ENCODE peak calls at places on chromosomes 12 and 14, in ten cellular contexts. T is GM20000, G is hypothalamus, W is SK-N-MC, K is right atrium auricular region, Q is NCI-H1417 treated with DMSO at 0.1 percent for 48 hours, D is body of pancreas, U is BE2C, E is NCI-H69, C is ELF-1. F is an unnamed sample.

GRCh38 chr12:52210186-52210924 is 18.5 kb upstream of the KRT80 start:
- DNase-seq in D (peak), G (no peak), W (no peak), C (no peak), E (no peak), Q (no peak), K (peak), U (peak), T (no peak), F (no peak)

GRCh38 chr12:124738636-124739467 is 124.8 kb downstream of the SCARB1 start:
- DNase-seq in T (no peak), Q (no peak), K (no peak), E (no peak), U (no peak), C (peak), W (no peak), D (no peak), G (no peak), F (peak)

GRCh38 chr14:99590746-99591555 is 13.1 kb downstream of the CCDC85C start:
- DNase-seq in D (no peak), T (no peak), C (no peak), K (no peak), E (no peak), Q (no peak), G (no peak), W (no peak), U (peak), F (peak)

GRCh38 chr14:75242546-75243273 is 35.9 kb upstream of the FOS start:
- DNase-seq in T (no peak), W (peak), E (peak), Q (no peak), D (no peak), K (no peak), G (no peak), U (no peak), C (peak), F (peak)

GRCh38 chr14:104284107-104284592 is 145.8 kb downstream of the KIF26A start:
- DNase-seq in T (no peak), W (no peak), G (no peak), D (peak), U (peak), C (no peak), K (no peak), Q (no peak), E (peak), F (no peak)

GRCh38 chr14:92685784-92686355 is 62.6 kb downstream of the LGMN start:
- DNase-seq in W (no peak), Q (no peak), E (no peak), K (no peak), G (no peak), D (no peak), C (no peak), U (no peak), T (no peak), F (no peak)

GRCh38 chr14:69673578-69674305 is 62.3 kb downstream of the SUSD6 start:
- DNase-seq in E (no peak), U (no peak), K (no peak), C (no peak), G (no peak), Q (no peak), T (no peak), D (no peak), W (no peak), F (no peak)

GRCh38 chr12:67705394-67706370 is 57.1 kb downstream of the DYRK2 start:
- DNase-seq in Q (no peak), T (no peak), E (peak), C (no peak), D (no peak), G (no peak), W (no peak), U (no peak), K (no peak), F (peak)

GRCh38 chr14:69002069-69002468 is 23.0 kb upstream of the ACTN1 start:
- DNase-seq in U (no peak), D (peak), K (no peak), W (no peak), T (no peak), Q (no peak), C (peak), G (no peak), E (peak), F (peak)

GRCh38 chr12:110245278-110245868 is 35.7 kb upstream of the ATP2A2 start:
- DNase-seq in T (peak), K (peak), W (no peak), Q (no peak), E (peak), G (no peak), C (peak), U (peak), D (peak), F (no peak)

GRCh38 chr12:76678992-76679391 is 84.9 kb upstream of the ZDHHC17 start:
- DNase-seq in W (no peak), U (no peak), K (no peak), E (no peak), T (no peak), Q (no peak), D (no peak), G (no peak), C (no peak), F (no peak)

GRCh38 chr14:67704484-67705089 is 2.9 kb downstream of the RDH12 start:
- DNase-seq in U (peak), C (peak), K (no peak), E (peak), D (peak), T (peak), Q (peak), G (peak), W (peak), F (peak)

GRCh38 chr12:26471560-26471959 is 276.2 kb downstream of the SSPN start:
- DNase-seq in C (no peak), K (no peak), U (no peak), Q (no peak), W (no peak), T (peak), G (peak), D (no peak), E (peak), F (peak)

GRCh38 chr14:78253986-78254385 is 83.8 kb downstream of the NRXN3 start:
- DNase-seq in Q (no peak), E (no peak), G (no peak), K (no peak), W (no peak), D (no peak), T (no peak), C (no peak), U (no peak), F (peak)

GRCh38 chr12:19833775-19834501 is 394.6 kb downstream of the AEBP2 start:
- DNase-seq in D (no peak), U (no peak), Q (no peak), G (no peak), T (no peak), K (no peak), C (no peak), E (no peak), W (no peak), F (no peak)

GRCh38 chr12:46647034-46647433 is 178.8 kb downstream of the SLC38A4 start:
- DNase-seq in T (no peak), K (no peak), U (no peak), G (no peak), W (no peak), C (no peak), Q (no peak), D (no peak), E (no peak), F (no peak)

GRCh38 chr12:29799591-29799990 is 15.8 kb upstream of the TMTC1 start:
- DNase-seq in U (no peak), T (no peak), C (no peak), E (no peak), D (no peak), G (no peak), W (no peak), K (no peak), Q (no peak), F (no peak)

GRCh38 chr14:105141486-105142281 is 26.9 kb downstream of the JAG2 start:
- DNase-seq in C (no peak), D (no peak), Q (no peak), E (no peak), U (no peak), T (no peak), W (no peak), G (no peak), K (no peak), F (no peak)

GRCh38 chr12:132143328-132144071 is 619 bp downstream of the DDX51 start:
- DNase-seq in W (no peak), K (no peak), C (no peak), G (no peak), E (peak), D (peak), U (peak), T (peak), Q (no peak), F (peak)

GRCh38 chr12:94863286-94863685 is 140.2 kb downstream of the NDUFA12 start:
- DNase-seq in D (no peak), T (no peak), U (no peak), C (no peak), E (no peak), K (no peak), Q (no peak), G (no peak), W (no peak), F (no peak)

GRCh38 chr12:130850418-130851021 is 11.5 kb upstream of the STX2 start:
- DNase-seq in D (no peak), U (no peak), E (no peak), Q (no peak), C (no peak), W (no peak), T (no peak), K (no peak), G (no peak), F (no peak)

GRCh38 chr12:128729628-128730121 is 94.1 kb downstream of the SLC15A4 start:
- DNase-seq in G (no peak), D (no peak), E (no peak), Q (no peak), W (no peak), T (no peak), U (no peak), K (no peak), C (no peak), F (no peak)

GRCh38 chr12:5872745-5873144 is 72.3 kb downstream of the ANO2 start:
- DNase-seq in C (no peak), T (no peak), W (no peak), K (no peak), U (no peak), Q (no peak), G (no peak), D (no peak), E (peak), F (peak)

GRCh38 chr12:91021076-91021475 is 16.3 kb upstream of the EPYC start:
- DNase-seq in Q (no peak), G (no peak), D (no peak), C (no peak), U (no peak), T (no peak), W (no peak), K (no peak), E (no peak), F (no peak)

GRCh38 chr14:21846227-21846885 is 172.7 kb upstream of the OR4E1 start:
- DNase-seq in D (peak), K (no peak), Q (no peak), G (peak), T (peak), E (peak), C (peak), W (no peak), U (peak), F (no peak)

GRCh38 chr12:40225984-40226602 is 1.3 kb downstream of the LRRK2 start:
- DNase-seq in W (no peak), E (no peak), G (no peak), D (no peak), C (no peak), K (no peak), Q (no peak), T (peak), U (no peak), F (no peak)

GRCh38 chr12:101552277-101552676 is 42.5 kb upstream of the MYBPC1 start:
- DNase-seq in U (no peak), W (no peak), K (peak), C (no peak), D (peak), E (peak), T (no peak), G (no peak), Q (no peak), F (peak)

GRCh38 chr12:47717443-47718193 is 7.7 kb downstream of the ENDOU start:
- DNase-seq in T (peak), K (peak), C (peak), Q (peak), W (no peak), D (peak), E (peak), G (peak), U (peak), F (peak)

GRCh38 chr14:23173796-23174195 is 9.7 kb downstream of the SLC7A8 start:
- DNase-seq in D (no peak), W (no peak), Q (no peak), K (no peak), G (no peak), E (no peak), U (no peak), C (no peak), T (no peak), F (no peak)

GRCh38 chr14:60753264-60754126 is 18.9 kb downstream of the MNAT1 start:
- DNase-seq in C (no peak), T (peak), U (no peak), E (no peak), K (no peak), D (no peak), G (no peak), Q (no peak), W (peak), F (no peak)

GRCh38 chr12:34033628-34034296 is 11.5 kb downstream of the ALG10 start:
- DNase-seq in E (no peak), W (peak), U (no peak), D (no peak), C (no peak), Q (no peak), G (no peak), T (peak), K (no peak), F (no peak)

GRCh38 chr12:78568326-78569020 is 296.1 kb upstream of the SYT1 start:
- DNase-seq in G (no peak), Q (no peak), U (no peak), T (no peak), E (no peak), D (no peak), K (no peak), W (no peak), C (no peak), F (no peak)